ENCODE peak calls at places on chromosomes 2 and 18, in five cellular contexts. One of them, this sample, is unnamed.
A peak's percentile ranks its signal among the peaks of the same experiment; 100 is the strongest.

GRCh38 chr2:72143441-72144356 is 4.0 kb downstream of the CYP26B1 start:
- DNase-seq in endothelial cell: no peak
- DNase-seq in activated naive CD4-positive, alpha-beta T cell treated with Interleukin-2 at 50 U/mL for 16 hours: peak; percentile 1
- DNase-seq in upper lobe of right lung: peak; percentile 58
- DNase-seq in caudate nucleus: no peak
- DNase-seq in this sample: no peak

GRCh38 chr2:46801731-46802664 is 113.6 kb downstream of the MCFD2 start:
- DNase-seq in endothelial cell: no peak
- DNase-seq in caudate nucleus: no peak
- DNase-seq in upper lobe of right lung: no peak
- DNase-seq in activated naive CD4-positive, alpha-beta T cell treated with Interleukin-2 at 50 U/mL for 16 hours: no peak
- DNase-seq in this sample: no peak

GRCh38 chr2:7278984-7279383 is 361.8 kb downstream of the RNF144A start:
- DNase-seq in endothelial cell: no peak
- DNase-seq in caudate nucleus: no peak
- DNase-seq in upper lobe of right lung: no peak
- DNase-seq in activated naive CD4-positive, alpha-beta T cell treated with Interleukin-2 at 50 U/mL for 16 hours: no peak
- DNase-seq in this sample: no peak

GRCh38 chr2:146128216-146128615 is 1608.3 kb upstream of the ZEB2 start:
- DNase-seq in activated naive CD4-positive, alpha-beta T cell treated with Interleukin-2 at 50 U/mL for 16 hours: no peak
- DNase-seq in caudate nucleus: no peak
- DNase-seq in endothelial cell: no peak
- DNase-seq in upper lobe of right lung: no peak
- DNase-seq in this sample: no peak

GRCh38 chr2:147098946-147099345 is 745.9 kb upstream of the ACVR2A start:
- DNase-seq in caudate nucleus: no peak
- DNase-seq in upper lobe of right lung: no peak
- DNase-seq in activated naive CD4-positive, alpha-beta T cell treated with Interleukin-2 at 50 U/mL for 16 hours: no peak
- DNase-seq in endothelial cell: no peak
- DNase-seq in this sample: no peak

GRCh38 chr2:127722807-127723206 is 21.5 kb downstream of the SFT2D3 start:
- DNase-seq in caudate nucleus: no peak
- DNase-seq in activated naive CD4-positive, alpha-beta T cell treated with Interleukin-2 at 50 U/mL for 16 hours: no peak
- DNase-seq in upper lobe of right lung: no peak
- DNase-seq in endothelial cell: no peak
- DNase-seq in this sample: no peak

GRCh38 chr18:43932140-43932539 is 654.9 kb upstream of the SYT4 start:
- DNase-seq in upper lobe of right lung: no peak
- DNase-seq in endothelial cell: no peak
- DNase-seq in activated naive CD4-positive, alpha-beta T cell treated with Interleukin-2 at 50 U/mL for 16 hours: no peak
- DNase-seq in caudate nucleus: no peak
- DNase-seq in this sample: no peak

GRCh38 chr2:216970369-216970915 is 110.6 kb upstream of the TNP1 start:
- DNase-seq in caudate nucleus: no peak
- DNase-seq in endothelial cell: no peak
- DNase-seq in activated naive CD4-positive, alpha-beta T cell treated with Interleukin-2 at 50 U/mL for 16 hours: no peak
- DNase-seq in upper lobe of right lung: no peak
- DNase-seq in this sample: no peak

GRCh38 chr2:18137096-18137495 is 258.6 kb downstream of the KCNS3 start:
- DNase-seq in activated naive CD4-positive, alpha-beta T cell treated with Interleukin-2 at 50 U/mL for 16 hours: no peak
- DNase-seq in endothelial cell: no peak
- DNase-seq in caudate nucleus: no peak
- DNase-seq in upper lobe of right lung: no peak
- DNase-seq in this sample: no peak

This sample was measured in amygdala.